ENCODE peak calls at places on chromosomes 11 and 22, in six cellular contexts. P, Q, R, L, M and N are unnamed samples. For H3K4me1, the result is how much of the 10 kb centered on the place peaks cover.

GRCh38 chr22:40345801-40346177 is 511 bp upstream of the ADSL start:
- DNase-seq in P (peak), Q (peak), R (peak), L (no peak), M (no peak), N (peak)

GRCh38 chr22:22111267-22111751 is 128.7 kb upstream of the TOP3B start:
- DNase-seq in P (no peak), Q (peak), R (no peak), L (no peak), M (no peak), N (no peak)

GRCh38 chr11:76674517-76675400 is 4.2 kb upstream of the LRRC32 start:
- DNase-seq in P (no peak), Q (peak), R (no peak), L (peak), M (no peak), N (peak)

GRCh38 chr11:29452131-29452530 is 564.7 kb downstream of the KCNA4 start:
- DNase-seq in P (no peak), Q (no peak), R (no peak), L (no peak), M (no peak), N (no peak)

GRCh38 chr11:18105086-18105801 is 638 bp downstream of the SAAL1 start:
- DNase-seq in P (no peak), Q (no peak), R (no peak), L (no peak), M (no peak), N (no peak)

GRCh38 chr11:5737672-5738071 is 1.4 kb downstream of the OR56B1 start:
- DNase-seq in P (no peak), Q (no peak), R (no peak), L (no peak), M (no peak), N (no peak)

GRCh38 chr11:18392434-18393321 is 1.7 kb upstream of the LDHA start:
- DNase-seq in P (peak), Q (no peak), R (no peak), L (peak), M (no peak), N (no peak)

GRCh38 chr22:22974156-22974555 is 86.5 kb downstream of the IGLL5 start:
- DNase-seq in P (no peak), Q (no peak), R (no peak), L (no peak), M (no peak), N (no peak)

GRCh38 chr22:19610518-19611253 is 86.5 kb upstream of the CLDN5 start:
- DNase-seq in P (no peak), Q (peak), R (no peak), L (peak), M (no peak), N (no peak)

GRCh38 chr11:115379528-115379927 is 124.7 kb downstream of the CADM1 start:
- DNase-seq in P (no peak), Q (no peak), R (no peak), L (no peak), M (no peak), N (no peak)

GRCh38 chr11:63504933-63505586 is 824 bp upstream of the LGALS12 start:
- DNase-seq in P (no peak), Q (no peak), R (peak), L (no peak), M (peak), N (no peak)

GRCh38 chr11:33454264-33454663 is 197.1 kb downstream of the HIPK3 start:
- DNase-seq in P (no peak), Q (no peak), R (no peak), L (no peak), M (no peak), N (no peak)

GRCh38 chr11:103904324-103904667 is 132.1 kb upstream of the DDI1 start:
- DNase-seq in P (no peak), Q (peak), R (no peak), L (no peak), M (no peak), N (no peak)

GRCh38 chr11:70358797-70359196 is 39.5 kb upstream of the CTTN start:
- DNase-seq in P (no peak), Q (no peak), R (no peak), L (no peak), M (no peak), N (no peak)

GRCh38 chr22:35837328-35837727 is 119.7 kb downstream of the APOL5 start:
- DNase-seq in P (no peak), Q (no peak), R (no peak), L (no peak), M (no peak), N (no peak)

GRCh38 chr11:93541884-93542752 is 1.1 kb downstream of the SMCO4 start:
- DNase-seq in P (peak), Q (peak), R (peak), L (peak), M (peak), N (peak)

GRCh38 chr11:134728186-134728585 is 316.1 kb upstream of the B3GAT1 start:
- DNase-seq in P (no peak), Q (no peak), R (no peak), L (no peak), M (no peak), N (no peak)

DNA sequence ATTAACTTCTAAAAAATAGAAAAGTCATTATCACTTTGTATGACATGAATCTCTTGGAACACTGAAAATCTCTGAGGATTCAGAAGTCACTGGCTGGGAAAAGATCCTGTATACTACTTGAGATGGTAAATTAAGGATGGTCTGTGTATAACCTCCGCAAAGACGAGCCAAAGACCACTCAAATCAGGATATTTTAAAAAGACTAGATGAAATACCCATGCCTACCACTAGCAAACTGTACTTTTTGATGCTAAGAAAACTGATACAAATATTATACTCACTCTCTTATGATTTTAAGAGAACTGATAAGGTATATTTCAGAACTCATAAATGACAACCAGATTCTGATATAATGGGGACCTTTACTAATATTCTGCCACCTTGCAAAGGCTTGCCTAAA is 78.6 kb upstream of the APOA1 start:
- DNase-seq in P (no peak), Q (no peak), R (no peak), L (no peak), M (no peak), N (no peak)
- TF ChIP-seq CTCF in P (no peak), Q (no peak), R (no peak), L (no peak), M (no peak), N (no peak)

GRCh38 chr11:74766905-74767304 is 18.3 kb downstream of the RNF169 start:
- DNase-seq in P (no peak), Q (no peak), R (no peak), L (no peak), M (no peak), N (no peak)
- H3K4me1 ChIP-seq in P (under half), Q (under half), R (under half), L (under half), M (under half), N (under half)

DNA sequence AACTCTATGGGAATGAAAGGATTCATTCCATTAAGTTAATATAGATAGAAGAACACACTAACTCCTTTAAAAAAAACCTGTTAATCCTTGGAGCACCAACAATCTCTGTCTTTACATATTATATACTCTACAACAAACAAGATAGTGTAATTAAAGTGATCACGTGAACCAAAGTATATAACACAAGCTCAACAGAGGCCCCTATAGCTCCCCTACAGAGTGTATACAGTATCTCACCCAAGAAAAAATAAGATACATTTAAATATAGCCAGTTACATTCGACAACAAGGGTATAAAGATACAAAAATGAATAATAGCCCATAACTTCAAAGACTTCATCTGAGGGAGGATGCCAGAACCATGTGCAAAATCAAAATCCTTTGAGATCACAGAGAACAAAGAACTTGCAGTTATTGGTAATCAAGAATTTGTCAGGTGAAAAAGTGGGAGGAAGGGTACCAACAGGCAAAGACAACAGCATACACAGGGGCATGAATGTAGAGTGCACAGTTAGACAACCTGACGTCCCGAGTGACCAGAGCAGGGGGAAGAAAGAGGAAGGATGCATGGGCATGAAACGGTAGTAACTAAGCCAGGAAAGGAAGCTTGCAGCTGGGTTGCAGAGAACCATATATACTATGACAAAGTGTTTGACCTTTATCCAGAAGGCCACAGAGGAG is 4.7 kb downstream of the FCHSD2 start:
- DNase-seq in P (no peak), Q (no peak), R (no peak), L (no peak), M (no peak), N (no peak)
- TF ChIP-seq CTCF in P (no peak), Q (no peak), R (no peak), L (peak), M (no peak), N (no peak)

GRCh38 chr11:119700030-119700429 is 29.0 kb downstream of the NECTIN1 start:
- DNase-seq in P (no peak), Q (no peak), R (no peak), L (no peak), M (peak), N (no peak)

GRCh38 chr11:119697445-119697844 is 31.6 kb downstream of the NECTIN1 start:
- DNase-seq in P (no peak), Q (no peak), R (no peak), L (no peak), M (no peak), N (no peak)

GRCh38 chr11:119700536-119701346 is 28.3 kb downstream of the NECTIN1 start:
- DNase-seq in P (no peak), Q (no peak), R (no peak), L (no peak), M (no peak), N (peak)

GRCh38 chr11:119697882-119698281 is 31.1 kb downstream of the NECTIN1 start:
- DNase-seq in P (no peak), Q (no peak), R (no peak), L (no peak), M (no peak), N (no peak)

GRCh38 chr11:119699227-119699626 is 29.8 kb downstream of the NECTIN1 start:
- DNase-seq in P (no peak), Q (peak), R (peak), L (no peak), M (peak), N (peak)
- H3K4me1 ChIP-seq in P (under half), Q (under half), R (under half), L (under half), M (under half), N (under half)

DNA sequence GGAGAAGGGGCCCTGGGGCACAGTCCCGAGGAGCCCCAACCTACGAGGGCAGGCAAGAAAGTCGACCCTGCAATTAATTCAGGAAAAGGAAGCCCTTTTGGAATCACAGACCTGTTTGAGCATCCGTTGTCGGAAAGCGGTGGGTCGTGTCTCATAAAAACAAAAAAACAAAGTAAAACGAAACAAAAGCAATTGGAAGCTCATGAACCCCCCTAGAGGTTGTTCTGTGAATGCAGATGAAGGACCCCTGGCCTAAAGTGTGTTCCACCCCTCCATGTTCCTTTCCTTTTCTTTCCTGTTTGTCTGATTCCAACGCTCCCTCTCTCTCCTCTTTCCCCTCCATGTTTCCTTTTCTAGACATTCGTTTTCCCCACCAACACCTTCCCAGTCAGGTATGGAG is 203.7 kb downstream of the GRIK4 start:
- DNase-seq in P (no peak), Q (no peak), R (no peak), L (peak), M (no peak), N (no peak)
- TF ChIP-seq CTCF in P (no peak), Q (no peak), R (peak), L (peak), M (peak), N (no peak)